ENCODE peak calls at places on chromosomes 3 and 15, in eight cellular contexts. K is foreskin fibroblast, T is bronchial epithelial cell, O is AG10803, G is ovary, N is astrocyte of the spinal cord, I is spleen, Y is WTC11. D is an unnamed sample.

GRCh38 chr3:46393554-46394434 is 13.1 kb downstream of the CCR5AS start:
- DNase-seq in K (no peak), T (no peak), O (no peak), G (no peak), N (no peak), I (no peak), Y (peak), D (no peak)

GRCh38 chr15:71807125-71807629 is 3.2 kb upstream of the NR2E3 start:
- DNase-seq in K (no peak), T (no peak), O (no peak), G (no peak), N (no peak), I (no peak), Y (peak), D (no peak)

GRCh38 chr3:40598962-40599361 is 74.2 kb downstream of the ZNF621 start:
- DNase-seq in K (no peak), T (no peak), O (no peak), G (no peak), N (no peak), I (no peak), Y (no peak), D (no peak)

GRCh38 chr3:195113074-195113473 is 157.9 kb downstream of the XXYLT1 start:
- DNase-seq in K (peak), T (no peak), O (no peak), G (no peak), N (no peak), I (peak), Y (no peak), D (no peak)

GRCh38 chr15:79969175-79969574 is 1.8 kb downstream of the BCL2A1 start:
- DNase-seq in K (no peak), T (no peak), O (no peak), G (no peak), N (no peak), I (no peak), Y (no peak), D (no peak)

GRCh38 chr3:195881276-195881988 is 26.9 kb downstream of the TNK2 start:
- DNase-seq in K (no peak), T (no peak), O (no peak), G (no peak), N (no peak), I (peak), Y (no peak), D (no peak)

GRCh38 chr3:8296466-8296865 is 205.2 kb upstream of the LMCD1 start:
- DNase-seq in K (no peak), T (no peak), O (no peak), G (no peak), N (no peak), I (no peak), Y (no peak), D (no peak)

GRCh38 chr3:164360738-164361376 is 717.4 kb downstream of the SI start:
- DNase-seq in K (no peak), T (no peak), O (no peak), G (no peak), N (no peak), I (no peak), Y (no peak), D (no peak)

GRCh38 chr3:9397911-9398714 is 698 bp downstream of the SETD5 start:
- DNase-seq in K (peak), T (no peak), O (peak), G (peak), N (peak), I (peak), Y (peak), D (peak)

GRCh38 chr15:97881568-97881967 is 78.9 kb upstream of the ARRDC4 start:
- DNase-seq in K (no peak), T (no peak), O (no peak), G (no peak), N (no peak), I (no peak), Y (no peak), D (no peak)

GRCh38 chr3:100634493-100635272 is 25.3 kb downstream of the ADGRG7 start:
- DNase-seq in K (peak), T (peak), O (peak), G (no peak), N (no peak), I (no peak), Y (no peak), D (peak)

GRCh38 chr15:49309889-49310288 is 113.2 kb upstream of the FGF7 start:
- DNase-seq in K (no peak), T (no peak), O (no peak), G (no peak), N (no peak), I (no peak), Y (no peak), D (no peak)

GRCh38 chr3:115660646-115661442 is 37.5 kb downstream of the GAP43 start:
- DNase-seq in K (peak), T (no peak), O (no peak), G (no peak), N (no peak), I (no peak), Y (no peak), D (no peak)

GRCh38 chr3:194939949-194940770 is 254.5 kb downstream of the FAM43A start:
- DNase-seq in K (no peak), T (no peak), O (no peak), G (no peak), N (no peak), I (no peak), Y (no peak), D (no peak)

GRCh38 chr3:155270485-155271342 is 22.8 kb downstream of the STRIT1 start:
- DNase-seq in K (peak), T (peak), O (no peak), G (no peak), N (peak), I (no peak), Y (peak), D (no peak)

GRCh38 chr3:132368962-132369361 is 48.3 kb upstream of the DNAJC13 start:
- DNase-seq in K (peak), T (peak), O (no peak), G (no peak), N (no peak), I (no peak), Y (no peak), D (no peak)

GRCh38 chr3:141279074-141279945 is 47.7 kb downstream of the PXYLP1 start:
- DNase-seq in K (peak), T (peak), O (no peak), G (no peak), N (peak), I (no peak), Y (no peak), D (no peak)

GRCh38 chr3:172461530-172462138 is 13.4 kb upstream of the GHSR start:
- DNase-seq in K (peak), T (peak), O (peak), G (no peak), N (peak), I (no peak), Y (no peak), D (no peak)

GRCh38 chr3:176978441-176978840 is 218.8 kb downstream of the TBL1XR1 start:
- DNase-seq in K (peak), T (peak), O (peak), G (no peak), N (no peak), I (no peak), Y (no peak), D (no peak)

GRCh38 chr3:32239638-32240550 is 1.4 kb downstream of the CMTM8 start:
- DNase-seq in K (peak), T (peak), O (no peak), G (no peak), N (peak), I (no peak), Y (peak), D (no peak)

GRCh38 chr15:38895326-38896282 is 331.0 kb upstream of the RASGRP1 start:
- DNase-seq in K (peak), T (peak), O (peak), G (no peak), N (peak), I (no peak), Y (no peak), D (no peak)

GRCh38 chr3:177647876-177648275 is 450.6 kb upstream of the TBL1XR1 start:
- DNase-seq in K (no peak), T (no peak), O (no peak), G (no peak), N (no peak), I (no peak), Y (no peak), D (no peak)

GRCh38 chr3:3141939-3142338 is 15.2 kb downstream of the TRNT1 start:
- DNase-seq in K (no peak), T (no peak), O (no peak), G (no peak), N (no peak), I (no peak), Y (no peak), D (no peak)

GRCh38 chr15:37218351-37218916 is 118.1 kb upstream of the MEIS2 start:
- DNase-seq in K (no peak), T (no peak), O (no peak), G (no peak), N (no peak), I (no peak), Y (no peak), D (no peak)

GRCh38 chr3:129793947-129794318 is 99.6 kb downstream of the TMCC1 start:
- DNase-seq in K (no peak), T (no peak), O (no peak), G (no peak), N (no peak), I (no peak), Y (no peak), D (no peak)

GRCh38 chr15:67741313-67741712 is 84.0 kb upstream of the SKOR1 start:
- DNase-seq in K (peak), T (peak), O (no peak), G (no peak), N (no peak), I (no peak), Y (no peak), D (no peak)

GRCh38 chr3:62669161-62669560 is 206.1 kb downstream of the CADPS start:
- DNase-seq in K (no peak), T (no peak), O (no peak), G (no peak), N (no peak), I (no peak), Y (no peak), D (no peak)

GRCh38 chr15:31434418-31435255 is 108.0 kb downstream of the KLF13 start:
- DNase-seq in K (peak), T (peak), O (peak), G (no peak), N (peak), I (peak), Y (no peak), D (no peak)

GRCh38 chr3:4855676-4856075 is 123.6 kb upstream of the BHLHE40 start:
- DNase-seq in K (no peak), T (no peak), O (no peak), G (no peak), N (no peak), I (no peak), Y (no peak), D (no peak)

GRCh38 chr3:44970916-44971490 is 5.0 kb downstream of the ZDHHC3 start:
- DNase-seq in K (no peak), T (peak), O (no peak), G (no peak), N (no peak), I (no peak), Y (no peak), D (no peak)

GRCh38 chr15:23064156-23064555 is 24.8 kb upstream of the TUBGCP5 start:
- DNase-seq in K (no peak), T (no peak), O (no peak), G (no peak), N (no peak), I (no peak), Y (no peak), D (no peak)

GRCh38 chr15:28107111-28107893 is 8.2 kb upstream of the OCA2 start:
- DNase-seq in K (peak), T (no peak), O (no peak), G (no peak), N (peak), I (peak), Y (peak), D (peak)

GRCh38 chr3:61778095-61778494 is 216.7 kb downstream of the PTPRG start:
- DNase-seq in K (no peak), T (no peak), O (no peak), G (no peak), N (no peak), I (no peak), Y (no peak), D (no peak)

GRCh38 chr15:48029656-48030055 is 91.1 kb upstream of the SLC24A5 start:
- DNase-seq in K (no peak), T (no peak), O (no peak), G (no peak), N (peak), I (no peak), Y (no peak), D (no peak)

GRCh38 chr3:33704891-33705290 is 13.2 kb downstream of the CLASP2 start:
- DNase-seq in K (no peak), T (peak), O (no peak), G (no peak), N (no peak), I (no peak), Y (no peak), D (no peak)

DNA sequence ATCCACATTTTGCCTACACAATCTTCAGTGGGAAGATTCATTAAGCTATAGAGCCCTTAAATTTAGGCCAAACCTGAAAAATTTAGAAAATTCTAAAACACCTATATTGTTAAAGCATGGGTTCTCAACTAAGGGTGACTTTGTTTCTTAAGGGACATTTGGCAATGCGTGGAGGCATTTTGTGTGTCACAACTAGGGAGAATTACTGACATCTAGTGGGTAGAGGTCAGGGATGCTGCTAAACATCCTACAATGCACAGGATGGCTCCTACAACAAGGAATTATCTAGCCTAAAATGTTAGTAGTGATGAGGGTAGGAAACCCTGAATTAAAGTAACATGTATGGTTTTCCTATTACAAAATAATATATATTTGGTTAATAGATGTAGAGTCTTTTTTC is 55.8 kb downstream of the TBC1D5 start:
- DNase-seq in K (peak), T (peak), O (peak), G (no peak), N (no peak), I (no peak), Y (no peak), D (no peak)
- TF ChIP-seq CTCF in K (no peak), T (peak), O (peak), G (no peak), N (no peak), I (no peak), Y (no peak), D (peak)

GRCh38 chr15:57133127-57133968 is 214.9 kb downstream of the TCF12 start:
- DNase-seq in K (peak), T (no peak), O (peak), G (no peak), N (peak), I (no peak), Y (no peak), D (no peak)

GRCh38 chr15:57134877-57135276 is 216.4 kb downstream of the TCF12 start:
- DNase-seq in K (no peak), T (no peak), O (peak), G (no peak), N (no peak), I (no peak), Y (no peak), D (no peak)

GRCh38 chr15:57143511-57144078 is 225.2 kb downstream of the TCF12 start:
- DNase-seq in K (no peak), T (no peak), O (no peak), G (no peak), N (no peak), I (no peak), Y (no peak), D (no peak)

GRCh38 chr15:57135800-57136199 is 217.4 kb downstream of the TCF12 start:
- DNase-seq in K (no peak), T (no peak), O (no peak), G (no peak), N (no peak), I (no peak), Y (no peak), D (no peak)

DNA sequence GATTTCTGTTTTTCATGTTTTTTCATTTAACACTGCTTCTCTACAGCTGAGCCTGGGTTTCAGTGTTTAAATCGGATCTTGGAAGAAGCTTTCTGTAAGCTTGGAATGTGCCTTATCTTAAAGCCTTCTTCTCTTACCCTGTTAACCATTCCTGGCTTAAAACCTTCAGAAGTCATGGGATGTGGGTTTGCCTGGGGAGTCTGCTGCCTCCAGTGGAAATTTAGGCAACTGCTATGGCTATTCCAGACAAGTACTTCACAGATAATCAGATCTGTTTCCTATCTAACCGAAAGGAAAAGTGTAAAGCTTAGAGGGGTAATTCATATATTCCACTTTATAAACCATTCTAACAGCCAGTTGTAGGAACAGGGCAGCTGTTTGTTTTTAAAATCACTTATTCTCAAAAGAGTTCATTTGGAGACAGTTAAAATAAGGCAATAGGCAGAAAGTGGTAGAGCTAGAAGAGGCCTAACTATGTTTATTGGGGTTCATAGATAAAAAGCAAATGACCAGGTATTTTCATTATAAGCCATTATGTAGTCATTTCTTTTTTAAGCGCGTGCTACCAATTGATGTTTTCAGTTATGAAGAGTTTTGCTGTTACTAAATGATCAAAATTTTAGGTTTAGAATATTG is 219.9 kb downstream of the TCF12 start:
- DNase-seq in K (peak), T (peak), O (peak), G (no peak), N (peak), I (no peak), Y (peak), D (no peak)
- TF ChIP-seq CTCF in K (peak), T (peak), O (peak), G (peak), N (peak), I (peak), Y (peak), D (peak)

DNA sequence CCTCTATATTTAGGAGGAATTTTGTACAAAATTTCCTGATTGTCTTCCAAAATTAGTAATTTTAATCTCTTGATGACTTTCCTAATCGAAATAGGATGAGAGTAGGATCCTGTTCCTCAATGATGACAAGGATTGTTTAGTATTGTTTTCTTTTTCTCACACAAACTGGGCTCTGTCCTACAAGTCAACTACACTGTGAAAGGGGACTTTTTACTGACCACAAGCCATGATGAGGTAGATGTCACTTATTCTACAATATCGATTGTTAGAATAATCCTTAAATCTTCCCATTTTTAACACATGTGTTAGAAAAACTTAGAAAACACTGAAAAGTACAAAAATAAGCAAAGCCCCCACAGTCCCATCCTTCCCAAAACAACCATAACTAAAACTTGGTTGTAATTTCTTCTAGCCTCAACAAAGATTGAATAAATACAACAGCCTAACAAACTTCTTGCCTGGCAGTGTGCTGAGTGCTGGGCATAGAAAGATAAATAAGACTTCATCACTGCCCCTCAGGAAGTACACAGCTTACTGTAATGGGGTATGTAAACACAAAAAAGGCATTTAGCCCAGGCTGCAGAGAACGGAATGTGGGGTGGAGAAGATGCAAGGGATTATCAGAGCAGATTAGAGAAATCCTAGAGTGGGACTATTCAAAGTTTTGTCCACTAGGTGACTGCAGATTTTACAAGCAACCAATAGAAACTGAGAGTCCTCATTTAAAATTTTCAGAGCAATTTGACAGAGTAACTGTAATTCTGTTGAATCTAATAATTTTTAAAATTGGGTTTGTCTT is 35.6 kb upstream of the TSC22D2 start:
- DNase-seq in K (peak), T (no peak), O (peak), G (no peak), N (peak), I (no peak), Y (no peak), D (no peak)
- TF ChIP-seq CTCF in K (peak), T (peak), O (peak), G (no peak), N (peak), I (peak), Y (no peak), D (peak)

DNA sequence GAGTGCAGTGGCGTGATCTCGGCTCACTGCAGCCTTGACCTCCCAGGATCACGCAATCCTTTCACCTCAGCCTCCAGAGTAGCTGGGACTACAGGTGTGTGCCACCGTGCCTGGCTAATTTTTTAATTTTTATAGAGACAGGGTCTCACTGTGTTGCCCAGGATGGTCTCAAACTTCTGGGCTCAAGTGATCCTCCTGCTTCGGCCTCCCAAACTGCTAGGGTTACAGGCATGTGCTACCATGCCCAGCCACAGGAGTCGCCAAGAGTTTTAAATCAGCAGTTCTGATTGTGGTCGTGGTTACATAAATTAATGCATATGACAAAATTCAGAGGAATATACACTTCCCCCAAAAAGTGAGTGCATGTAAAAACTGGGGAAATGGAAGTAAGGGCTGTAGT is 33.0 kb downstream of the MEGF11 start:
- DNase-seq in K (no peak), T (no peak), O (no peak), G (no peak), N (no peak), I (peak), Y (no peak), D (peak)
- TF ChIP-seq CTCF in K (no peak), T (no peak), O (no peak), G (no peak), N (no peak), I (no peak), Y (no peak), D (no peak)

GRCh38 chr3:38543602-38544001 is 47.5 kb downstream of the EXOG start:
- DNase-seq in K (no peak), T (no peak), O (no peak), G (no peak), N (no peak), I (peak), Y (no peak), D (no peak)
- TF ChIP-seq CTCF in K (no peak), T (no peak), O (no peak), G (no peak), N (no peak), I (no peak), Y (no peak), D (no peak)

GRCh38 chr3:53130179-53131135 is at the start of gene RFT1:
- DNase-seq in K (peak), T (peak), O (peak), G (peak), N (peak), I (peak), Y (peak), D (peak)
- TF ChIP-seq CTCF in K (no peak), T (peak), O (peak), G (peak), N (peak), I (peak), Y (no peak), D (no peak)

DNA sequence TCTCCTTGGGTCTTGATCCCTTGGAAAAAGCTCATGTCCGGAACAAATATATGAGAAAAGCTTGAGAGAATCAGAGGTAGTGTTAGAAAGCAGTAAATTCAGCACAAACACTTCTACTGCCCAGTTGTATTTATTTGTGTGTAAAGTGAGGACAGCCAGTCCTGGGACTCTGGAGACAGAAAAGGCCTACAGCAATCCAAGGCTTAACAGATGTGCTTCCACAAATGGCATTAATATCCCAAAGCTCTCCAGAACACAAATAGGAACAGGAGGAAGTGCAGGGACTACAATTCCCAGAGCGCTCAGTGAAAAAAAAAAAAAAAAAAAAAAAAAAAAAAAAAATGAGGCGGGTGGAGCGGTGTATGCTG is 393 bp upstream of the AP2M1 start:
- DNase-seq in K (no peak), T (no peak), O (no peak), G (no peak), N (no peak), I (no peak), Y (no peak), D (no peak)
- TF ChIP-seq CTCF in K (no peak), T (no peak), O (no peak), G (no peak), N (no peak), I (no peak), Y (no peak), D (no peak)

GRCh38 chr15:45662375-45662774 is 27.5 kb downstream of the SQOR start:
- DNase-seq in K (no peak), T (no peak), O (no peak), G (no peak), N (no peak), I (no peak), Y (peak), D (no peak)
- TF ChIP-seq CTCF in K (no peak), T (no peak), O (no peak), G (no peak), N (no peak), I (no peak), Y (peak), D (no peak)

D was measured in RWPE2.